ENCODE peak calls at places on chromosomes 2 and 18, in eight cellular contexts. One of them, this sample, is unnamed. For H3K9me3, the result is how much of the 10 kb centered on the place peaks cover.

GRCh38 chr2:189421644-189422043 is 19.6 kb upstream of the WDR75 start:
- DNase-seq in IMR-90: peak
- DNase-seq in neural progenitor cell: no peak
- DNase-seq in fibroblast of lung: peak
- DNase-seq in body of pancreas: no peak
- DNase-seq in AG04450: no peak
- DNase-seq in thoracic aorta: no peak
- DNase-seq in lung: no peak
- DNase-seq in this sample: no peak

GRCh38 chr2:67825476-67825875 is 237.3 kb downstream of the C1D start:
- DNase-seq in IMR-90: peak
- DNase-seq in neural progenitor cell: no peak
- DNase-seq in fibroblast of lung: peak
- DNase-seq in body of pancreas: no peak
- DNase-seq in AG04450: no peak
- DNase-seq in thoracic aorta: no peak
- DNase-seq in lung: no peak
- DNase-seq in this sample: no peak

GRCh38 chr2:238649123-238649522 is 198.8 kb upstream of the TWIST2 start:
- DNase-seq in IMR-90: no peak
- DNase-seq in neural progenitor cell: no peak
- DNase-seq in fibroblast of lung: no peak
- DNase-seq in body of pancreas: no peak
- DNase-seq in AG04450: no peak
- DNase-seq in thoracic aorta: no peak
- DNase-seq in lung: peak
- DNase-seq in this sample: no peak

GRCh38 chr2:46979611-46980010 is 64.0 kb upstream of the MCFD2 start:
- DNase-seq in IMR-90: no peak
- DNase-seq in neural progenitor cell: no peak
- DNase-seq in fibroblast of lung: no peak
- DNase-seq in body of pancreas: peak
- DNase-seq in AG04450: no peak
- DNase-seq in thoracic aorta: no peak
- DNase-seq in lung: no peak
- DNase-seq in this sample: no peak

GRCh38 chr2:43636616-43637015 is 444 bp upstream of the PLEKHH2 start:
- DNase-seq in IMR-90: no peak
- DNase-seq in neural progenitor cell: no peak
- DNase-seq in fibroblast of lung: peak
- DNase-seq in body of pancreas: no peak
- DNase-seq in AG04450: no peak
- DNase-seq in thoracic aorta: no peak
- DNase-seq in lung: no peak
- DNase-seq in this sample: no peak

GRCh38 chr2:10430886-10431622 is 17.1 kb downstream of the ODC1 start:
- DNase-seq in IMR-90: no peak
- DNase-seq in neural progenitor cell: no peak
- DNase-seq in fibroblast of lung: no peak
- DNase-seq in body of pancreas: no peak
- DNase-seq in AG04450: no peak
- DNase-seq in thoracic aorta: no peak
- DNase-seq in lung: no peak
- DNase-seq in this sample: no peak

GRCh38 chr2:44250376-44250775 is 24.9 kb upstream of the SLC3A1 start:
- DNase-seq in IMR-90: no peak
- DNase-seq in neural progenitor cell: no peak
- DNase-seq in fibroblast of lung: no peak
- DNase-seq in body of pancreas: no peak
- DNase-seq in AG04450: no peak
- DNase-seq in thoracic aorta: no peak
- DNase-seq in lung: no peak
- DNase-seq in this sample: no peak

GRCh38 chr2:234973008-234973407 is 21.2 kb downstream of the SH3BP4 start:
- DNase-seq in IMR-90: peak
- DNase-seq in neural progenitor cell: no peak
- DNase-seq in fibroblast of lung: peak
- DNase-seq in body of pancreas: no peak
- DNase-seq in AG04450: no peak
- DNase-seq in thoracic aorta: no peak
- DNase-seq in lung: no peak
- DNase-seq in this sample: no peak

GRCh38 chr2:98903767-98904485 is 32.1 kb downstream of the CRACDL start:
- DNase-seq in IMR-90: no peak
- DNase-seq in neural progenitor cell: no peak
- DNase-seq in fibroblast of lung: no peak
- DNase-seq in body of pancreas: no peak
- DNase-seq in AG04450: no peak
- DNase-seq in thoracic aorta: no peak
- DNase-seq in lung: peak
- DNase-seq in this sample: no peak

GRCh38 chr2:23566236-23567142 is 181.5 kb downstream of the KLHL29 start:
- DNase-seq in IMR-90: peak
- DNase-seq in neural progenitor cell: peak
- DNase-seq in fibroblast of lung: no peak
- DNase-seq in body of pancreas: no peak
- DNase-seq in AG04450: no peak
- DNase-seq in thoracic aorta: no peak
- DNase-seq in lung: no peak
- DNase-seq in this sample: peak

GRCh38 chr2:191539068-191539467 is 138.9 kb upstream of the NABP1 start:
- DNase-seq in IMR-90: peak
- DNase-seq in neural progenitor cell: peak
- DNase-seq in fibroblast of lung: peak
- DNase-seq in body of pancreas: peak
- DNase-seq in AG04450: no peak
- DNase-seq in thoracic aorta: no peak
- DNase-seq in lung: no peak
- DNase-seq in this sample: peak

GRCh38 chr2:196336715-196337617 is 165.6 kb upstream of the STK17B start:
- DNase-seq in IMR-90: peak
- DNase-seq in neural progenitor cell: peak
- DNase-seq in fibroblast of lung: peak
- DNase-seq in body of pancreas: no peak
- DNase-seq in AG04450: no peak
- DNase-seq in thoracic aorta: no peak
- DNase-seq in lung: no peak
- DNase-seq in this sample: peak

GRCh38 chr18:54254265-54254758 is 15.0 kb upstream of the POLI start:
- DNase-seq in IMR-90: peak
- DNase-seq in neural progenitor cell: no peak
- DNase-seq in fibroblast of lung: peak
- DNase-seq in body of pancreas: peak
- DNase-seq in AG04450: no peak
- DNase-seq in thoracic aorta: no peak
- DNase-seq in lung: no peak
- DNase-seq in this sample: peak

GRCh38 chr18:54247488-54248175 is 21.7 kb upstream of the POLI start:
- DNase-seq in IMR-90: no peak
- DNase-seq in neural progenitor cell: peak
- DNase-seq in fibroblast of lung: no peak
- DNase-seq in body of pancreas: no peak
- DNase-seq in AG04450: no peak
- DNase-seq in thoracic aorta: no peak
- DNase-seq in lung: no peak
- DNase-seq in this sample: no peak

GRCh38 chr18:54251606-54252400 is 17.5 kb upstream of the POLI start:
- DNase-seq in IMR-90: no peak
- DNase-seq in neural progenitor cell: peak
- DNase-seq in fibroblast of lung: no peak
- DNase-seq in body of pancreas: no peak
- DNase-seq in AG04450: no peak
- DNase-seq in thoracic aorta: no peak
- DNase-seq in lung: no peak
- DNase-seq in this sample: no peak

GRCh38 chr18:54255141-54255540 is 14.2 kb upstream of the POLI start:
- DNase-seq in IMR-90: no peak
- DNase-seq in neural progenitor cell: no peak
- DNase-seq in fibroblast of lung: no peak
- DNase-seq in body of pancreas: no peak
- DNase-seq in AG04450: no peak
- DNase-seq in thoracic aorta: no peak
- DNase-seq in lung: no peak
- DNase-seq in this sample: no peak

GRCh38 chr18:54250846-54251251 is 18.5 kb upstream of the POLI start:
- DNase-seq in IMR-90: no peak
- DNase-seq in neural progenitor cell: no peak
- DNase-seq in fibroblast of lung: no peak
- DNase-seq in body of pancreas: no peak
- DNase-seq in AG04450: no peak
- DNase-seq in thoracic aorta: no peak
- DNase-seq in lung: no peak
- DNase-seq in this sample: no peak
- H3K27ac ChIP-seq in IMR-90: no peak
- H3K27ac ChIP-seq in neural progenitor cell: no peak
- H3K27ac ChIP-seq in fibroblast of lung: no peak
- H3K27ac ChIP-seq in body of pancreas: no peak
- H3K27ac ChIP-seq in AG04450: no peak
- H3K27ac ChIP-seq in thoracic aorta: peak
- H3K27ac ChIP-seq in lung: no peak
- H3K27ac ChIP-seq in this sample: no peak

GRCh38 chr2:37453024-37453423 is 108.6 kb downstream of the QPCT start:
- DNase-seq in IMR-90: no peak
- DNase-seq in neural progenitor cell: no peak
- DNase-seq in fibroblast of lung: no peak
- DNase-seq in body of pancreas: no peak
- DNase-seq in AG04450: no peak
- DNase-seq in thoracic aorta: no peak
- DNase-seq in lung: no peak
- DNase-seq in this sample: peak
- H3K4me3 ChIP-seq in IMR-90: no peak
- H3K4me3 ChIP-seq in neural progenitor cell: no peak
- H3K4me3 ChIP-seq in fibroblast of lung: no peak
- H3K4me3 ChIP-seq in body of pancreas: no peak
- H3K4me3 ChIP-seq in AG04450: no peak
- H3K4me3 ChIP-seq in thoracic aorta: no peak
- H3K4me3 ChIP-seq in lung: no peak
- H3K4me3 ChIP-seq in this sample: no peak

GRCh38 chr2:73255007-73255644 is 21.0 kb downstream of the CCT7 start:
- DNase-seq in IMR-90: no peak
- DNase-seq in neural progenitor cell: no peak
- DNase-seq in fibroblast of lung: no peak
- DNase-seq in body of pancreas: no peak
- DNase-seq in AG04450: no peak
- DNase-seq in thoracic aorta: no peak
- DNase-seq in lung: no peak
- DNase-seq in this sample: no peak

GRCh38 chr2:73256618-73256922 is 22.5 kb downstream of the CCT7 start:
- DNase-seq in IMR-90: no peak
- DNase-seq in neural progenitor cell: peak
- DNase-seq in fibroblast of lung: no peak
- DNase-seq in body of pancreas: no peak
- DNase-seq in AG04450: no peak
- DNase-seq in thoracic aorta: no peak
- DNase-seq in lung: no peak
- DNase-seq in this sample: no peak

GRCh38 chr2:73257425-73258125 is 23.5 kb downstream of the CCT7 start:
- DNase-seq in IMR-90: no peak
- DNase-seq in neural progenitor cell: no peak
- DNase-seq in fibroblast of lung: no peak
- DNase-seq in body of pancreas: peak
- DNase-seq in AG04450: no peak
- DNase-seq in thoracic aorta: no peak
- DNase-seq in lung: no peak
- DNase-seq in this sample: peak

GRCh38 chr2:73257021-73257420 is 22.9 kb downstream of the CCT7 start:
- DNase-seq in IMR-90: no peak
- DNase-seq in neural progenitor cell: no peak
- DNase-seq in fibroblast of lung: no peak
- DNase-seq in body of pancreas: no peak
- DNase-seq in AG04450: no peak
- DNase-seq in thoracic aorta: no peak
- DNase-seq in lung: no peak
- DNase-seq in this sample: no peak

DNA sequence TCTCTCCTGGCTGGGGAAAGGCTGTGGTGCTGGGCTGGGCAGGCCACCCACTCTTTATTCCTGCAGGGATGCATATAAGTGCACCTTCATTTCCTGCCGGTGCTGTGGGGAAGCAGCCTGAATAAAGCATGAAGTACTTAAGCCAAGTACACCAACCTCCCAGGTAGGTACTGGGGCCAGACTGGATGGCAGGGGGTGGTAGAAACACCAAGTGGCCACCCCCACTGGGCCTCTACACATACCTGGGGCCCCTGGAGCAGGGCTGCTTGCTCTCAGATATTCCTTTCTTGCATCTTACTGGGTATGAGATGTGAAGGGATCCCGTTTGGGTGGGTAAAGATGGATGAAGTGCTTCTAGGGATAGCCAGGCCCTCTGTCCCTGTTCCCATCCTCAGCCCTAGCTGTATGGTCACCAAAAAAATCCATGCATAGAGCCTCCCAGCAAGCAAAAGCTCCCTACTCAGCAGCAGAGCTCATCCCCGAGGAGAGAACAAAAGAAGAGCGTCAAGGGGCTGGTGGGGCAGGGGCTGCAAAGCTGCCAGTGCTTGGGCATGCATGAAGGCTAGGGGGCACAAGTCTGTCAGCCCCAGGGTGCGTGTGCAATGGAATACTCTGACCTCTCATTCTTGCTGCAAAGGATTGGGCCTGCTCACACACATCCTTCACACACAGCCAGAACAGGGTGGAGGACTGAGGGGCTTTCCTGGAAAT is 22.0 kb downstream of the CCT7 start:
- DNase-seq in IMR-90: no peak
- DNase-seq in neural progenitor cell: peak
- DNase-seq in fibroblast of lung: no peak
- DNase-seq in body of pancreas: no peak
- DNase-seq in AG04450: no peak
- DNase-seq in thoracic aorta: no peak
- DNase-seq in lung: no peak
- DNase-seq in this sample: no peak
- H3K9me3 ChIP-seq in IMR-90: under half
- H3K9me3 ChIP-seq in neural progenitor cell: under half
- H3K9me3 ChIP-seq in fibroblast of lung: under half
- H3K9me3 ChIP-seq in body of pancreas: under half
- H3K9me3 ChIP-seq in AG04450: under half
- H3K9me3 ChIP-seq in thoracic aorta: under half
- H3K9me3 ChIP-seq in lung: under half
- H3K9me3 ChIP-seq in this sample: under half

DNA sequence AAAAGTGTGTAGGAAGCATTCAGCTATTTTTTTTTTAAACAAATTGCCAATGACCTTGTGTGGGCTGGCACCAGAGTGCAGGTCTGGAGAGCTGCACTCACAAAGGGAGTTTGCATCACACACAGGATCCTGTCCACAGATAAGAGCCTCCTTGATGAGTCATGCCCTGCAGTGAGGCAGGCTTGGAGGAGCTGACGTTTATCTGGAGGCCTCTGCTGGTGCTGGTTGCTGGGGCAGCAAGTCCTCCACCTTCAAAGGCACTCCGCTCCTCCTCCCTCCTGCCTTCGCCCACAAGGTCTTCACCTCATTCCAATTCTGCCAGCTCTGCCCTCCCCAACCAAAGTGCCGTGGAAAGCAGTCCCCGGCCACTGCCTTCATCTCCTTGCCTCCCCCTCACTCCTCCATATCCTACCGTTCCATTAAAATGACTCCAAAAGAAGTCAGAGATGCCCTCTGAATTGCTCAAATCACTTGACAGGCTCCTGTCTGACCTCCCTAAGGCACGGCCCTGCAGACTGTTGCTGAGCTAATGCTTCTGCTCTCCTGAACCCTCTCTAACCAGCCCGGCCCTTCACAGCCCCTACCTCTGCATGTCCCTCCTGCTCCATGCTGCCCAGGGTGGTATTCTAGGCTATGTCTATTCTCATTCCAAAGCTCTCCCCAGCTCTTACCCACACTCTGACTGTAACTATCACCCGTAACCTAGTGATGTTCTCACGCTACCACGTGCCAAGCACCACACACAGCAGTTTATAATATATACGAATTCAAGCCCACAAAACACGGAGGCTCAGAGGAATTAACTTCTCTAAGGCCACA is 30.9 kb downstream of the LONRF2 start:
- DNase-seq in IMR-90: peak
- DNase-seq in neural progenitor cell: no peak
- DNase-seq in fibroblast of lung: peak
- DNase-seq in body of pancreas: peak
- DNase-seq in AG04450: peak
- DNase-seq in thoracic aorta: no peak
- DNase-seq in lung: peak
- DNase-seq in this sample: peak
- H3K27ac ChIP-seq in IMR-90: peak
- H3K27ac ChIP-seq in neural progenitor cell: no peak
- H3K27ac ChIP-seq in fibroblast of lung: peak
- H3K27ac ChIP-seq in body of pancreas: peak
- H3K27ac ChIP-seq in AG04450: peak
- H3K27ac ChIP-seq in thoracic aorta: peak
- H3K27ac ChIP-seq in lung: peak
- H3K27ac ChIP-seq in this sample: no peak

This sample was measured in small intestine.